ENCODE peak calls at places on chromosomes 7 and 10, in nine cellular contexts. Z, Q, M, B, W, I, D, X and N are unnamed samples.

GRCh38 chr10:128373831-128374230 is 247.6 kb upstream of the MKI67 start:
- DNase-seq in M (no peak), W (no peak), I (no peak), Q (no peak), B (no peak), X (no peak), Z (no peak), D (no peak), N (no peak)

GRCh38 chr10:6200588-6201510 is 1.9 kb upstream of the PFKFB3 start:
- DNase-seq in W (no peak), Z (peak), X (peak), M (peak), I (no peak), D (peak), B (peak), Q (peak), N (peak)

GRCh38 chr7:18831381-18831901 is 286.0 kb downstream of the TWIST1 start:
- DNase-seq in Q (no peak), D (no peak), W (no peak), Z (no peak), M (no peak), B (no peak), X (no peak), I (no peak), N (no peak)

GRCh38 chr7:20596653-20597052 is 18.8 kb upstream of the ABCB5 start:
- DNase-seq in B (peak), M (no peak), W (no peak), X (peak), Z (no peak), Q (no peak), D (no peak), I (peak), N (no peak)

GRCh38 chr10:129861776-129862530 is 102.1 kb downstream of the EBF3 start:
- DNase-seq in X (no peak), Z (no peak), I (no peak), B (no peak), Q (no peak), D (no peak), M (no peak), W (no peak), N (no peak)

GRCh38 chr10:93436577-93436976 is 45.6 kb downstream of the MYOF start:
- DNase-seq in D (no peak), M (no peak), I (peak), Z (no peak), W (no peak), Q (peak), B (peak), X (peak), N (no peak)

GRCh38 chr7:129176853-129177369 is 11.5 kb upstream of the SMO start:
- DNase-seq in M (no peak), B (no peak), Q (no peak), W (no peak), I (no peak), Z (no peak), D (no peak), X (no peak), N (no peak)

GRCh38 chr10:26567349-26567721 is 129.2 kb downstream of the APBB1IP start:
- DNase-seq in Q (no peak), B (no peak), X (no peak), I (peak), Z (no peak), M (no peak), W (no peak), D (no peak), N (no peak)

GRCh38 chr10:17175551-17175950 is 25.9 kb downstream of the TRDMT1 start:
- DNase-seq in D (no peak), I (no peak), Z (no peak), X (no peak), W (no peak), Q (no peak), B (peak), M (no peak), N (peak)

GRCh38 chr10:124074471-124075109 is 18.8 kb downstream of the CHST15 start:
- DNase-seq in X (no peak), W (no peak), Z (no peak), I (no peak), B (no peak), M (no peak), D (no peak), Q (no peak), N (no peak)

GRCh38 chr7:133434246-133434865 is 181.5 kb downstream of the EXOC4 start:
- DNase-seq in X (peak), M (no peak), Q (no peak), Z (peak), B (peak), I (peak), W (no peak), D (no peak), N (peak)

GRCh38 chr7:111029141-111029572 is 61.8 kb upstream of the LRRN3 start:
- DNase-seq in B (no peak), Z (no peak), I (no peak), X (no peak), D (no peak), M (no peak), Q (no peak), W (no peak), N (no peak)

GRCh38 chr7:12729112-12729511 is 41.7 kb downstream of the ARL4A start:
- DNase-seq in M (no peak), Z (no peak), I (peak), X (no peak), Q (peak), B (peak), D (no peak), W (peak), N (peak)

GRCh38 chr7:64871761-64872160 is 31.3 kb upstream of the ZNF273 start:
- DNase-seq in B (no peak), W (no peak), D (no peak), M (no peak), X (no peak), Q (peak), I (peak), Z (no peak), N (no peak)

GRCh38 chr10:598415-599170 is 90.9 kb downstream of the DIP2C start:
- DNase-seq in M (no peak), X (peak), B (peak), Q (peak), D (no peak), I (peak), W (no peak), Z (no peak), N (peak)